ENCODE peak calls at places on chromosomes 16 and 17, in four cellular contexts. E, Q, N and B are unnamed samples. For H3K4me1, the result is how much of the 10 kb centered on the place peaks cover.

GRCh38 chr16:57906385-57907316 is 64.3 kb downstream of the CNGB1 start:
- DNase-seq in N (peak), E (no peak), Q (no peak), B (no peak)

GRCh38 chr17:8120520-8121443 is 2.5 kb upstream of the ALOXE3 start:
- DNase-seq in E (no peak), Q (peak), N (peak), B (peak)

GRCh38 chr16:82037666-82038065 is 2.6 kb downstream of the HSD17B2 start:
- DNase-seq in N (no peak), Q (no peak), E (no peak), B (no peak)

GRCh38 chr17:63116967-63117366 is 150.9 kb downstream of the TANC2 start:
- DNase-seq in E (no peak), Q (no peak), N (no peak), B (no peak)

GRCh38 chr17:60445144-60445543 is 22.9 kb downstream of the CHCT1 start:
- DNase-seq in E (no peak), N (no peak), Q (no peak), B (no peak)

GRCh38 chr17:74020522-74020921 is 183.0 kb upstream of the RPL38 start:
- DNase-seq in Q (no peak), N (no peak), E (no peak), B (no peak)

GRCh38 chr16:85227262-85227923 is 115.1 kb upstream of the CIBAR2 start:
- DNase-seq in N (no peak), Q (no peak), E (no peak), B (peak)

GRCh38 chr16:88317619-88317977 is 65.2 kb upstream of the ZNF469 start:
- DNase-seq in E (no peak), Q (no peak), N (no peak), B (no peak)

GRCh38 chr16:23836404-23837291 is 865 bp downstream of the PRKCB start:
- DNase-seq in N (no peak), Q (peak), E (peak), B (peak)

GRCh38 chr17:62700964-62701705 is 73.7 kb downstream of the MRC2 start:
- DNase-seq in E (no peak), N (no peak), Q (no peak), B (peak)

GRCh38 chr17:5585814-5586558 is 1.7 kb upstream of the NLRP1 start:
- DNase-seq in N (no peak), E (no peak), Q (no peak), B (no peak)
- H3K4me1 ChIP-seq in N (under half), E (half or more), Q (under half), B (under half)

DNA sequence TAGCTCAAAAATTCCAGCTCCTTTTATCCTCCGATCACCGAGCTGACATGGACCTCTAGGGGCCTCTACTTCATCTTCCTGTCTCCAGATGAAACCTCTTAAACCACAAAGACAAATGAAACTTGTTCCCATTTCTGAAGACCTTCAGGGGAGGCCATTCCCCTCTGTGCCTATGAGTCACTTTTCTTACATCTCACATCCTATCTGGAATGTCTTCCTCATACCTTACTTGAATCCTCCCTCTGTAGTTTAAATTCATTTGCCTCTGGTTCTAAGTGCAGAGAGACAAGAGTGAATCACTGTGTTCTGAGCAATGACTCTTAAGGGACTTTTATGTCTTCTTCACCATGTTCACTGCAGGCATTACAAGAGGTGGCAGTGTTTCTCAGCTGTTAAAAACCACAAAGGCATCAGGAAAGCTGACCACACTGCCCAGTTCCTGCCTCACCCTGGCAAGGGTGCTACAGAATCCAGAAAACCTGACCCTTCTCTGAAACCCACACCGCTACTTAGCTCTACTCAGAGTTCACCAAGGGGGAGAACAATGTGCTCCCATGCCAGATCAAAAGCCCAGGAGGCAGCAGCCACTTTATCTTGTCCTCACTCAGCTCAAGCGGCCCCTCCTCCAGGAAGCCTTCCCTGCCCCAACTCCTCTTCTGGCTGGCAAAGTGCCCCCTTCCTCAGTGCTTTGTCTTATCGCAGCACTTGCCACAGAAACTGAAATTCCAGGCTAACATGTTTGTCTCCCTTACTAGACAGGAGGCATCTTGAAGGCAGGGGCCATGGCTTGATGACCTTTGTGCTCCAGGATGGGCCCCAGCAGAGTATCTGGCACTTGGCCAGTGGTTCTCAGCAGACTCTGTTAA is 6.4 kb downstream of the CUEDC1 start:
- DNase-seq in N (no peak), E (no peak), Q (no peak), B (peak)
- TF ChIP-seq POLR2A in N (no peak), E (no peak), Q (no peak), B (no peak)

GRCh38 chr17:21170829-21171228 is 43.1 kb downstream of the TMEM11 start:
- DNase-seq in E (no peak), Q (no peak), N (no peak), B (peak)

GRCh38 chr17:21171309-21171922 is 42.5 kb downstream of the TMEM11 start:
- DNase-seq in E (no peak), Q (no peak), N (no peak), B (no peak)

GRCh38 chr17:21167303-21167702 is 40.5 kb downstream of the DHRS7B start:
- DNase-seq in N (no peak), Q (no peak), E (no peak), B (no peak)

GRCh38 chr17:21168555-21168865 is 41.7 kb downstream of the DHRS7B start:
- DNase-seq in N (no peak), Q (no peak), E (no peak), B (no peak)

DNA sequence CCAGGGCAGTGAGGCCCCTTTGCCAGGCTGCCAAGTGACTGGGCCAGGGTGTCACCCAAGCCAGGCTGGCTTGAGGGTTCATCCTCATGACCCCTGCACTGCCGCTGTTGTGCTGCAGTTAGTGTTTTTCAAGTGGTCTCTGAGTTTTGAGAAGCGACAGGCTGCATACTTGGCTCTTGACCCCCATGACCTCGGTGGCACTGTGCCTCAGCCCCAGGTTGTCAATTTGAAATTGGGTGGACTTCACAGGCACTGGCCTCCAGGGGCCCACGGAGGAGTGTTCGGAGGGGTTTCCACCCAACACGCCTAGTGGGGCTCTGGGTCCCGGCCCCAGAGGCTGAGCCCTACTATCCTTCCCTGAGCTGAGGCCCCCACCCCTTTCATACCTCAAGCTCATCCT is 42.7 kb downstream of the DHRS7B start:
- DNase-seq in N (no peak), E (no peak), Q (no peak), B (no peak)
- TF ChIP-seq EP300 in N (no peak), E (no peak), Q (no peak), B (no peak)

GRCh38 chr16:27324851-27325301 is 11.1 kb downstream of the IL4R start:
- DNase-seq in E (peak), Q (peak), N (no peak), B (peak)

GRCh38 chr16:27321013-27321960 is 7.5 kb downstream of the IL4R start:
- DNase-seq in E (peak), Q (no peak), N (no peak), B (peak)

GRCh38 chr16:27325736-27326135 is 12.0 kb downstream of the IL4R start:
- DNase-seq in N (no peak), Q (no peak), E (peak), B (peak)

GRCh38 chr16:27323781-27324561 is 10.2 kb downstream of the IL4R start:
- DNase-seq in Q (no peak), E (peak), N (no peak), B (peak)

DNA sequence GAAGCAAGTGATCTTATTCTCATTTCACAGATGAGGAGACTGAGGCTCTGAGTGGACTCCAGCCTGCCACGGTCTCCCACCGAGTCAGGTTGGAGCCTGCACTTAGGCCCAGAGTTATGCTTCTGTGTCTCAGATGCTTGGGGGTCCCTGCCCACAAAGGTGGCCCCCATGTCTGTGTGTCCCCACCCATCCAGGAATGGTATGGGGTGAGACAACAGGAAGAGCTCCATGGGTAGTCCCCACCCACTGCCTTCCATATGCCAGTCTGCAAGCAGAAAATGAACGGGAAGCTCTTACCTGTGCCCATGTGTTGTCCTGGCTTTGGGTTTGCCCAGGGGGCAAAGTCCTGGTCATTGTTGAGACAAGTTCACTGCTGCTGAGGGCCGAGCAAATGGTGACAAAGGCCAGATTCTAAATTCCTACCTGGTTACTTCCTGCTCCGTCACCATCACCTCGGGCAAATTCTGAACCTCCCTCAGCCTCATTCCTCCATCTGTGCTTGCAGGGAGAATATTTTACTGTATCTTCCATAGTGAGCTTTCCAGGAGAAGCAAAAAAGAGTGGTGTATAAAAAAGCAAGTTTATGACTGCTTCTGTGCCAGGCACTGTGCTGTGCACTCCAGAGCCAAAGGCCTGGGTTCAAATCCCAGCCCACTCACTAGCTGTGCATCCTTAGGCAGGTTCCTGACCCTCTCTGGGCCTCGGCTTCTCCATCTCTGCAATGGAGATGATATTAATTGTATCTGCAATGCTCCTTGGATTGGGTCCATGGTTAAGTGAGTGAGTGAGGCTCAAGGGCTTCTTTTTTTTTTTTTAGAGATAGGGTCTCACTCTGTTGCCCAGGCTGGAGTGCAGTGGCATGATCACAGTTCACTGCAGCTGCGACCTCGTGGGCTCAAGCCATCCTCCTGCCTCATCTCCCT is 9.3 kb downstream of the IL4R start:
- DNase-seq in N (no peak), E (peak), Q (peak), B (peak)
- H3K4me1 ChIP-seq in N (under half), E (half or more), Q (half or more), B (under half)

GRCh38 chr17:82520041-82520910 is 744 bp downstream of the FOXK2 start:
- DNase-seq in N (no peak), E (no peak), Q (no peak), B (peak)

GRCh38 chr17:82524540-82524939 is 5.0 kb downstream of the FOXK2 start:
- DNase-seq in Q (no peak), N (no peak), E (no peak), B (no peak)

GRCh38 chr17:82517230-82517865 is 2.2 kb upstream of the FOXK2 start:
- DNase-seq in Q (no peak), N (no peak), E (no peak), B (no peak)

DNA sequence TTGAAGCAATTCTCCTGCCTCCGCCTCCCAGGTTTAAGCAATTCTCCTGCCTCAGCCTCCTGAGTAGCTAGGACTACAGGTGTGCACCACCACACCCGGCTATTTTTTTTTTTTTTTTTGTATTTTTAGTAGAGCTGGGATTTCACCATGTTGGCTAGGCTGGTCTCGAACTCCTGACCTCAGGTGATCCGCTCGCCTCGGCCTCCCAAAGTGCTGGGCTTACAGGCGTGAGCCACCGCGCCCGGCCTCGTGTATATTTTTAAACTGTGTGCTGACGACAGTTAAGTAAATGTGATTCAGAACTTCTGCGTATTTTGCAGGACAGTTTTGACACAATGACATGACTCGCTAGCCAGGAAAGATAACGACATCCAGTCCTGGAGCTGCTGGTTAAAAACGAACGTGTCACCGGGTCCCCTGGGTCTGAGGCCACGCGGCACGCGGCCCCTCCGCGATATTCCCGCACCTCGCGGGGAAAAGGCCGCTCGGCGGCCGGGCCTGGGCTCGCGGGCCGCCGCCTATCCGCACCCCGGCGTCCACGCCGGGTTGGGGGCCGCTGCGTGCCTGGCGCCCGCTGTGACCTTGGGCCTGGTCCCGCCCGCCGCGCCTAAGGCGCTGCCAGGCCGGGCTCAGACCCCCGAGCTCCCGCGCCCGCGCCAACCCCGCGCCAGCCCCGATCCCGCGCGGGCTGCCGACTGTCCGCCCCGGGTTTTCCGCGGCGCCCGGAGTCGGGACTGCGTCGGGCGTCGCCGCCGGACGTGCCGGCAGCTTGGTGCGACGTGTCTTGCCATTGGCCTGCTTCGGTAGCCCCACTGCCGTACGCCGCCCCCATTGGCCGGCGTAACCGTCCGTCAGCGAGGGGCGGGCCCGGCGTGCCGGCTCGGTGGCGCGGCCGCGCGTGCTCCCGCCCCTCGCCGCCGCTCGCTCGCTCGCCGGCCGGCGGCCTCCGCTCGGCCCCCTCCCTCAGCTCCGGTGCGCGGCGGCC is at the start of gene FOXK2:
- DNase-seq in Q (peak), N (peak), E (peak), B (peak)
- TF ChIP-seq POLR2A in Q (no peak), N (peak), E (no peak), B (no peak)

DNA sequence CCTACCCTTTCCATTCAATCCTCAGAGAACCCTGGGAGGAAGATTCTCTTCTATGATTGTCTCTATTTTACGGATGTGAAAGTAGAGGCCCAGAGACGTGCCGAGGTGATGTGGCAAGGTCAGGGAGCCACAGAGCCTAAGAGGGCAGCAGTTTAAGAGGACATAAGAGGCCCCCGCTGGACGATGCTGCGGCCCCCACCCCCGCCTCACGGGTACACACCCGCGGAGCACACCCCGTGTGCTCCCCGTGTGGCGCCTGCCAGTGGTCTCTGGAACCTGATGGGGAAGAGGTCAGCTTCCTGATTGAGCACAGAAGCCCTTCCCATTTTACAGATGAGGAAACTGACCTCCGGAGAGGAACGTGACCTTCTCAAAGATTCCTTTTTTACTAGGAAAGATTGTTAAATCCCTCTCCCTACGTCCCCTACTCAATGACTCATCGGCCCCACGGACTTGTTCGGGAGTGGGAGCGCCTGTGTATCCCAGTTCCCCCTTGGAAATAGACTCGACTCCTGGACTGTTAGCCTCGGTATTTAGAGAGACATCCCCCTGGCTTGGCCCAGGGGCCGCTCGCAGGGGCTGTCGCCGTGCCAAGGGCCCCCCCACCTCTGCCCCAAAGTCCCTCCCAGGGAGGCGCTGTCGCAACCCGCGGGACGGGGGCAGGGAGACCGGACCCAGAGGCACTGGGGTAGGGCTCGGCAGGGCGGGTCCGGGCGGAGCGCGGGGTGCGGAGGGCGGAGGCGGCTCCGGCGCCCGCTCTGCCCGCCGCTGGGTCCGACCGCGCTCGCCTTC is at the start of gene ABCC3:
- DNase-seq in E (no peak), N (no peak), Q (peak), B (no peak)
- TF ChIP-seq EP300 in E (no peak), N (no peak), Q (no peak), B (no peak)

GRCh38 chr16:13351222-13351621 is 449.8 kb downstream of the SHISA9 start:
- DNase-seq in E (no peak), Q (no peak), N (no peak), B (no peak)
- H3K4me1 ChIP-seq in E (under half), Q (under half), N (under half), B (under half)

DNA sequence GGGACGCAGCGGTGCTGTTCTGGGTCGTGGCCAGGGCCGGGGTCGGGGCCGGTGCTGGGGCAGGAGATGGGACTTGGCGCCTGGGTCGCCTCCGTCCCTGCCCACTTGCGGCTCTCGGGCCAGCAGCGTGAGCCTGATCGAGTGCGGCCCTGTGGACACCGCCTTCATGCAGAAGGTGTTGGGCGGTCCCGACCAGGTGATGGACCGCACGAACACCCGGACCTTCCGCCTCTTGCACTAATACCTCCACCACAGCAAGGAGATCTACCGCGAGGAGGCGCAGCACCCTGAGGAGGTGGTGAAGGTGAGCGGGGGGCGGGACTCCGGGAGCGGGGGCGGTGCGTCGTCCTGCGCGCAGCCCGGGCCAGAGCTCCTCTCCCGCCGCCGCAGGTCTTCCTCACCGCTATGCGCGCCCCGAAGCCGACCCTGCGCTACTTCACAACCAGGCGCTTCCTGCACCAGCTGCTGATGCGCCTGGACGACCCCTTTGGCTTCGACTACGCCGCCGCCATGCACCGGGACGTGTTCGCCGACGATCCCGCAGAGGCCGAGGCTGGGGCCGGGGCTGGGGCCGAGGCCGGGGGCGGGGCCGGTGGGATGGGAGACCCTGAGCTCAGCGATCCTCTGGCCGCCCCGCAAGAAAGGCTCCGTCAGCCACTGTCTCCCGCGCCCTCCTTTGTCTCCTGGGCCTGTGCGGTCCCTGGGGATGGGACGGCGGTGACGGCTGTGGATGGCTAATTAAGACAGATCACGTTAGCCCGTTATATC is 4.5 kb upstream of the HSD17B1 start:
- DNase-seq in N (no peak), Q (peak), E (no peak), B (no peak)
- TF ChIP-seq POLR2A in N (no peak), Q (peak), E (no peak), B (no peak)

DNA sequence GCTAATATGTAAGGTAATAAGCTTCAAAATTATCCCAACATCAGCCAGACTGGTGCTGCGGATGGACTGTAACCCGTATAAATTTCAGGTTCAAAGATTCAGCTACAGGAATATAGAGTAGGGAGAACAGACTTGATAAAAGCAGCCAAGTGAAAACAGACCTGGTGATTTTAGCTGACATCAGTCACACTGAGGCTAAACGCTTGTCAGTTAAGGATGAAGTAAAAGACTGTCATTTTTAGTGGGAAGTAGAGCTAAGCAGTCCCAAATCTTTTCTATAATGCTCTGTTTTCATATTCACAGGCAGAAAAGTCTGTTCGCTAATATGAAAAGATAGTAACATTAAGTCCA is 35.4 kb downstream of the CMTM4 start:
- DNase-seq in Q (no peak), N (no peak), E (no peak), B (no peak)
- TF ChIP-seq EP300 in Q (no peak), N (no peak), E (no peak), B (no peak)